ENCODE peak calls at places on chromosomes 6 and 20, in five cellular contexts. I is IMR-90, S is OCI-LY7, F is neuronal stem cell, A is GM23338. J is an unnamed sample.

GRCh38 chr20:36493013-36493800 is 48.1 kb upstream of the MYL9 start:
- DNase-seq in I (no peak), S (peak), F (no peak), A (peak), J (peak)

GRCh38 chr20:62266340-62266739 is 28.0 kb downstream of the OSBPL2 start:
- DNase-seq in I (no peak), S (peak), F (no peak), A (no peak), J (no peak)

GRCh38 chr6:169317441-169318202 is 64.0 kb upstream of the THBS2 start:
- DNase-seq in I (no peak), S (no peak), F (no peak), A (no peak), J (no peak)

GRCh38 chr20:39775110-39775509 is 813.0 kb downstream of the DHX35 start:
- DNase-seq in I (no peak), S (no peak), F (no peak), A (no peak), J (no peak)

GRCh38 chr6:30411515-30412207 is 66.7 kb downstream of the RPP21 start:
- DNase-seq in I (peak), S (peak), F (no peak), A (peak), J (peak)

GRCh38 chr6:90993771-90994170 is 406.9 kb upstream of the MAP3K7 start:
- DNase-seq in I (no peak), S (no peak), F (no peak), A (no peak), J (no peak)

GRCh38 chr20:31758991-31759390 is 19.9 kb downstream of the TPX2 start:
- DNase-seq in I (no peak), S (no peak), F (no peak), A (no peak), J (no peak)

GRCh38 chr6:47161176-47161687 is 119.1 kb upstream of the ADGRF1 start:
- DNase-seq in I (peak), S (peak), F (no peak), A (no peak), J (no peak)

GRCh38 chr20:11332376-11332775 is 585.3 kb upstream of the BTBD3 start:
- DNase-seq in I (peak), S (no peak), F (no peak), A (no peak), J (no peak)

GRCh38 chr6:55960344-55960743 is 85.0 kb upstream of the BMP5 start:
- DNase-seq in I (no peak), S (no peak), F (no peak), A (no peak), J (no peak)

GRCh38 chr6:55958790-55959189 is 83.4 kb upstream of the BMP5 start:
- DNase-seq in I (no peak), S (no peak), F (no peak), A (no peak), J (no peak)

GRCh38 chr6:55969501-55969900 is 94.1 kb upstream of the BMP5 start:
- DNase-seq in I (no peak), S (no peak), F (no peak), A (no peak), J (no peak)

GRCh38 chr6:55963301-55963700 is 87.9 kb upstream of the BMP5 start:
- DNase-seq in I (no peak), S (no peak), F (no peak), A (peak), J (no peak)

GRCh38 chr6:55964136-55964535 is 88.7 kb upstream of the BMP5 start:
- DNase-seq in I (no peak), S (no peak), F (no peak), A (no peak), J (no peak)
- H2AFZ ChIP-seq in I (no peak), S (no peak), F (no peak), A (peak), J (no peak)

GRCh38 chr20:8778387-8778786 is 290.5 kb upstream of the PLCB4 start:
- DNase-seq in I (no peak), S (no peak), F (no peak), A (no peak), J (no peak)
- H2AFZ ChIP-seq in I (no peak), S (no peak), F (no peak), A (no peak), J (no peak)

GRCh38 chr6:165692106-165692653 is 29.1 kb upstream of the PDE10A start:
- DNase-seq in I (no peak), S (no peak), F (no peak), A (no peak), J (no peak)

GRCh38 chr6:165697171-165697570 is 34.1 kb upstream of the PDE10A start:
- DNase-seq in I (no peak), S (no peak), F (no peak), A (no peak), J (no peak)

GRCh38 chr6:165698868-165699267 is 35.8 kb upstream of the PDE10A start:
- DNase-seq in I (no peak), S (no peak), F (no peak), A (no peak), J (no peak)

GRCh38 chr6:165695736-165696515 is 32.9 kb upstream of the PDE10A start:
- DNase-seq in I (no peak), S (no peak), F (no peak), A (no peak), J (no peak)

DNA sequence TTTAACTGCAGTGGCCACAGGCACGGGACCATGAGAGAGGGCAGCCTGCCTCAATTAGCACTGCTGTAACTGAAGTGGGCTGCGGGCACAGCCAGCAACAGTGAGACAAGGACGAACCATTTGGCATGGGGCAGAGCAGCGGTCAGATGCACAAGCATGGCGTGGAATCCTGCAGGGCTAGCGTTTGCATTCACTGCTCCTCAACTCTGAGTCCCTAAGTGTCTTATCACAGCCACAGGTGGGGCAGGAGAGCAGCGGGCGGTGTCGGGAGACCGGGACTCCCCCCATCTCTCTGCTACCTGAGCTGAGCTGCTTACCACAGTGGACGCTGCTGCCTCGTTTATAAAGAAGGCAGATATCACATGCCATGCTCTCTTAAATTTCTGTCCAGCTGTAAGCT is 31.3 kb upstream of the PDE10A start:
- DNase-seq in I (no peak), S (no peak), F (no peak), A (peak), J (peak)
- H2AFZ ChIP-seq in I (peak), S (no peak), F (no peak), A (peak), J (no peak)

GRCh38 chr6:44472250-44472945 is 84.9 kb downstream of the CDC5L start:
- DNase-seq in I (no peak), S (no peak), F (no peak), A (peak), J (peak)
- H2AFZ ChIP-seq in I (no peak), S (no peak), F (peak), A (peak), J (no peak)

DNA sequence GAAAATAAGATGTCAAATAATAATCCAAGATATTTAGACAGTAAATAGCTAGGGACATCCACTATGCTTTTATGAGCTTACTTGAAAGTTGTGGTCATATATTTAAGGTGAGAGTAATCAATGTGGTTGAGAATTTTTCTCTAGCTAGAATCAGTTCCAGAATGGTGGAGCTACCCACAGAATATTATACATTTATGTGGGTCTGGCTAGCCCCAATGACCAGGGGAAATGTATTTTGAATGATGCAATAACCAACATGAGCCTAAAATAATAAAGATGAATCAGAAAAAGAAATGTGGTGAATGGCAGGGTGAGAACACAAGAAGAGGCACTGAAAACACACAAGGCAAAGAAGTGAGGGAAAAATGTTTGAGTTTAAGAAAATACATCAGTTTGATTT is 325.7 kb downstream of the TBC1D32 start:
- DNase-seq in I (no peak), S (no peak), F (no peak), A (no peak), J (no peak)
- H2AFZ ChIP-seq in I (no peak), S (no peak), F (no peak), A (no peak), J (no peak)

GRCh38 chr6:41966214-41966920 is 24.8 kb upstream of the CCND3 start:
- DNase-seq in I (no peak), S (no peak), F (no peak), A (no peak), J (no peak)
- H2AFZ ChIP-seq in I (no peak), S (no peak), F (no peak), A (no peak), J (no peak)

GRCh38 chr6:135537782-135538301 is 40.3 kb upstream of the AHI1 start:
- DNase-seq in I (peak), S (no peak), F (no peak), A (peak), J (no peak)
- H2AFZ ChIP-seq in I (no peak), S (no peak), F (no peak), A (no peak), J (no peak)

GRCh38 chr20:3836132-3836531 is 10.5 kb upstream of the MAVS start:
- DNase-seq in I (no peak), S (no peak), F (no peak), A (no peak), J (no peak)
- H2AFZ ChIP-seq in I (no peak), S (no peak), F (no peak), A (no peak), J (no peak)

GRCh38 chr6:33909737-33910136 is 105.9 kb upstream of the MLN start:
- DNase-seq in I (no peak), S (no peak), F (no peak), A (no peak), J (no peak)
- H2AFZ ChIP-seq in I (no peak), S (no peak), F (no peak), A (no peak), J (no peak)

DNA sequence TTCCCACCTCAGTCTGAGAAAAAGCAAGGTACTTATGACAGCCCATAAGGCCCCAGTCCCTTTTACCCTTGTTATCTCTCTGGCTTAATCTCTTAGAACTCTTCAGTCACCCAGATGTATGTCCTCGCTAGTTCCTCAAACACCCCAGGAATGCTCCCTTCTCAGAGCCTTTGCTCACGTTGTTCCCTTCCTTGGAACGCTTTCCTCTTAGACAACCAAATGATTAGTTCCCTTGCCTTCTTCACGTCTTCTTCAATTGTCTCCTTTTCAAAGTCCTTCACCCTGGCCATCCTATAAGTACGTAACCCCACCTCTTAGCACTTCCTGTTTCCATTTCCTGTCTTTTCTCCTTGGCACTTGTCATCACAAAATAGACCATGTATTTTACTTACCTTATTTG is 1.1 kb upstream of the APOBEC2 start:
- DNase-seq in I (no peak), S (peak), F (no peak), A (no peak), J (no peak)
- H2AFZ ChIP-seq in I (no peak), S (peak), F (peak), A (no peak), J (no peak)

J was measured in H9.